ENCODE peak calls at places on chromosomes 12 and 14, in five cellular contexts. V is choroid plexus epithelial cell, S is mesendoderm, D is H7, F is dorsolateral prefrontal cortex. Z is an unnamed sample.

GRCh38 chr14:99348816-99349609 is 77.0 kb upstream of the BCL11B start:
- DNase-seq in F (no peak), V (no peak), S (no peak), D (peak), Z (no peak)

GRCh38 chr12:124586756-124587155 is 19.3 kb upstream of the NCOR2 start:
- DNase-seq in S (no peak), D (no peak), V (no peak), F (no peak), Z (no peak)

GRCh38 chr14:92780444-92780843 is 13.7 kb upstream of the GOLGA5 start:
- DNase-seq in V (peak), D (no peak), F (no peak), S (no peak), Z (no peak)

GRCh38 chr12:3456809-3457208 is 34.2 kb upstream of the PRMT8 start:
- DNase-seq in F (no peak), D (peak), V (no peak), S (peak), Z (no peak)

GRCh38 chr14:68584786-68585185 is 208.1 kb downstream of the ZFP36L1 start:
- DNase-seq in F (no peak), S (no peak), V (no peak), D (no peak), Z (no peak)

GRCh38 chr12:44286336-44286735 is 450.5 kb downstream of the TMEM117 start:
- DNase-seq in V (no peak), F (no peak), D (no peak), S (no peak), Z (peak)

GRCh38 chr14:88929656-88930436 is 105.4 kb downstream of the TTC8 start:
- DNase-seq in F (no peak), D (peak), S (peak), V (no peak), Z (no peak)

GRCh38 chr12:32400114-32400672 is 835 bp downstream of the FGD4 start:
- DNase-seq in S (peak), D (peak), F (no peak), V (peak), Z (no peak)

GRCh38 chr14:103802353-103802752 is 45.0 kb downstream of the PPP1R13B start:
- DNase-seq in D (no peak), S (no peak), F (no peak), V (no peak), Z (no peak)

GRCh38 chr12:47155457-47156166 is 75.9 kb upstream of the AMIGO2 start:
- DNase-seq in D (no peak), S (peak), F (no peak), V (no peak), Z (peak)

GRCh38 chr14:103391048-103391447 is 5.8 kb downstream of the MARK3 start:
- DNase-seq in V (peak), S (peak), F (peak), D (peak), Z (peak)

GRCh38 chr14:97878727-97879126 is 1081.5 kb downstream of the VRK1 start:
- DNase-seq in F (no peak), S (no peak), D (no peak), V (no peak), Z (peak)

GRCh38 chr14:105316968-105317498 is 2.5 kb downstream of the PACS2 start:
- DNase-seq in V (no peak), D (peak), S (no peak), F (no peak), Z (peak)

GRCh38 chr12:84738481-84738972 is 174.1 kb downstream of the SLC6A15 start:
- DNase-seq in D (no peak), S (no peak), F (no peak), V (peak), Z (peak)

GRCh38 chr12:9646794-9647622 is 22.5 kb upstream of the CLEC2D start:
- DNase-seq in V (peak), D (peak), S (peak), F (no peak), Z (peak)

GRCh38 chr12:71865166-71865713 is 25.7 kb downstream of the TBC1D15 start:
- DNase-seq in D (no peak), F (no peak), V (peak), S (peak), Z (peak)

GRCh38 chr12:75979181-75979580 is 52.4 kb downstream of the PHLDA1 start:
- DNase-seq in F (no peak), D (no peak), V (peak), S (no peak), Z (peak)

GRCh38 chr12:19461986-19462385 is 22.7 kb downstream of the AEBP2 start:
- DNase-seq in F (no peak), S (no peak), V (no peak), D (no peak), Z (no peak)

GRCh38 chr12:22700126-22700525 is 75.2 kb downstream of the ETNK1 start:
- DNase-seq in V (peak), F (no peak), D (no peak), S (peak), Z (no peak)

GRCh38 chr12:77049767-77050353 is 15.5 kb downstream of the E2F7 start:
- DNase-seq in S (peak), D (peak), F (no peak), V (peak), Z (peak)

GRCh38 chr14:65501328-65501727 is 88.8 kb downstream of the FUT8 start:
- DNase-seq in D (no peak), F (no peak), V (peak), S (no peak), Z (no peak)

GRCh38 chr12:105705765-105706164 is 375.3 kb downstream of the C12orf75 start:
- DNase-seq in F (peak), D (no peak), S (peak), V (peak), Z (peak)

GRCh38 chr14:68625366-68626090 is 167.3 kb downstream of the ZFP36L1 start:
- DNase-seq in V (no peak), S (no peak), D (no peak), F (no peak), Z (no peak)

GRCh38 chr14:105448706-105449111 is 25.9 kb upstream of the CRIP2 start:
- DNase-seq in V (peak), S (peak), F (peak), D (peak), Z (peak)

GRCh38 chr14:99515301-99516155 is 34.3 kb downstream of the CCNK start:
- DNase-seq in F (no peak), D (no peak), V (no peak), S (no peak), Z (no peak)

GRCh38 chr12:52200086-52200782 is 8.4 kb upstream of the KRT80 start:
- DNase-seq in V (no peak), S (peak), F (no peak), D (peak), Z (no peak)

GRCh38 chr12:48794870-48795269 is 6.0 kb upstream of the ADCY6 start:
- DNase-seq in V (no peak), S (peak), D (no peak), F (no peak), Z (peak)

GRCh38 chr12:91608562-91608961 is 425.9 kb upstream of the DCN start:
- DNase-seq in V (no peak), D (no peak), S (no peak), F (no peak), Z (peak)

GRCh38 chr12:12086975-12087692 is 16.4 kb downstream of the BCL2L14 start:
- DNase-seq in D (peak), V (no peak), S (peak), F (no peak), Z (no peak)

GRCh38 chr12:9940370-9940769 is 8.2 kb upstream of the CLEC2A start:
- DNase-seq in V (peak), S (no peak), D (peak), F (no peak), Z (peak)

GRCh38 chr14:82447586-82447985 is 913.9 kb upstream of the SEL1L start:
- DNase-seq in V (no peak), S (peak), D (peak), F (peak), Z (no peak)

GRCh38 chr12:103495158-103495782 is 498 bp downstream of the C12orf42 start:
- DNase-seq in V (no peak), F (no peak), S (peak), D (peak), Z (no peak)

GRCh38 chr14:37472906-37473305 is 122.1 kb downstream of the FOXA1 start:
- DNase-seq in V (no peak), F (no peak), S (peak), D (no peak), Z (no peak)

GRCh38 chr12:54546511-54546910 is 2.9 kb upstream of the PDE1B start:
- DNase-seq in V (no peak), D (no peak), F (no peak), S (no peak), Z (no peak)

GRCh38 chr12:54555670-54556257 is 6.4 kb downstream of the PDE1B start:
- DNase-seq in V (no peak), S (no peak), F (no peak), D (no peak), Z (no peak)

GRCh38 chr12:54544743-54545142 is 4.7 kb upstream of the PDE1B start:
- DNase-seq in S (no peak), V (no peak), D (no peak), F (no peak), Z (no peak)

DNA sequence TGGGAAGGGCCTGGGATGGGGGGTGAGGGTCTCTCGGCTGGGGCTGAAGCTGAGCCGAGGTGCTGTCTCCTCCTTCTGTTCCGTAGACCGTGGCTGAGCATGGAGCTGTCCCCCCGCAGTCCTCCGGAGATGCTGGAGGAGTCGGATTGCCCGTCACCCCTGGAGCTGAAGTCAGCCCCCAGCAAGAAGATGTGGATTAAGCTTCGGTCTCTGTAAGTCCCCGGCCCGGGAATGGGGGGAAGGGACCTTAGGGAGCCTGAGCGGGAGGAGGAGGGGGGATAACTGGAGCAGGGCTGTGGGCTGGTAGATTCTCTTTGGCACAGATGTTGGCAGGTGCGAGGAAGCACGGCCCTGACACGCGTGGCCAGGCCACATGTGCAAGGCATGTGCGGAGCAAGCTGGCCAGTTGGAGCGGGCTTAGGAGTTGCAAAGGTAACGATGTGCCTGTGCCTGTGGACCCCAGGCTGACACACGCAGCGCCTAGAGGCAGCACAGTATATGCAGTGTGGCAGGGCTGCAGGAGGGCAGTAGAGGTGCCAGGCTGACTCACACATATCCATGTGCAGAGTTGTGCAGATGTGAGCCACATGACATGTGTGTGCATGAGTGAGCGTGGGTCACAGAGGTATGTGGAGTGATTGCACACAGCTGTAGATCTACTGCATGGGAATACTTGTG is 512 bp downstream of the PDE1B start:
- DNase-seq in V (no peak), S (peak), D (no peak), F (peak), Z (peak)
- H3K4me3 ChIP-seq in V (peak), S (peak), D (peak), F (peak), Z (peak)

GRCh38 chr12:1527789-1528188 is 66.6 kb downstream of the FBXL14 start:
- DNase-seq in D (no peak), F (no peak), S (no peak), V (peak), Z (peak)
- H3K4me3 ChIP-seq in D (no peak), F (no peak), S (no peak), V (no peak), Z (no peak)

DNA sequence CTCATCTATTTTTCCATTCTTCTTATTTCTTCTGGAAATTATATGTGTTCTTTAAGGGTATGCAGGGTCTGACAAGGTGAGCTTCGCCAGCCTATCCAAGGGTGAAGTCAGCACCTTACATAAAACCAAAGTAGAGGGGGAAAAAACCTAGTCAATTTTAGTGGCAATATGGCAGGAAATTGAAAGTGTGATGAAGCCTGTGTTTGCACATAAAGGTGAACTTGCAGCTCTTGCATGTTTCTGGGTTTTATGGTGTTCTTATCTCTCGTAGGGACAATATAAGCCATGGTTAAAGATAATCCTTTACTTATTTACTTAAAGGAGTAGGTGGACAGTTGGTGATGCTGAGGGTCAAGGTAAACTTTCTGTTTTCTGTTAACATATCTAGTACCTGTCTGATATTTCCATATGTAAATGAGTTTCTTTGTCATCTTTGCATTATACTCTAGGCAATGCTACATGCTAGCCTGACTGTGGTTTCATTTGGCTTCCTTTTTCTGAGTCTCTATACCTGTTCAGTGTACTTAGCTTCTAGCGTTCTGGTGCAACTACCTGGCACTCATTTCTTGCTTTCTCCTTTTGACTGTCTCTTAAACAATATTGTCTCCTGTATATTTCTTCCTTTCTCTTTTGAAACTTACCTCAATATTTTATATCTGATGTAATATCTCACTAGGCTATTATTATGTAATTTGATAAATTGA is 32.9 kb downstream of the CCDC91 start:
- DNase-seq in V (no peak), F (no peak), S (no peak), D (no peak), Z (no peak)
- H3K4me3 ChIP-seq in V (no peak), F (no peak), S (no peak), D (no peak), Z (no peak)

GRCh38 chr12:14261096-14261495 is 104.4 kb upstream of the ATF7IP start:
- DNase-seq in S (peak), F (no peak), D (no peak), V (no peak), Z (no peak)

GRCh38 chr12:14259481-14260010 is 105.9 kb upstream of the ATF7IP start:
- DNase-seq in V (no peak), D (no peak), S (no peak), F (no peak), Z (no peak)

GRCh38 chr12:14261861-14262260 is 103.6 kb upstream of the ATF7IP start:
- DNase-seq in F (no peak), D (no peak), V (no peak), S (no peak), Z (no peak)

GRCh38 chr12:14258468-14258947 is 107.0 kb upstream of the ATF7IP start:
- DNase-seq in V (no peak), S (peak), F (no peak), D (no peak), Z (no peak)

GRCh38 chr12:14260011-14260993 is 105.2 kb upstream of the ATF7IP start:
- DNase-seq in S (peak), V (peak), F (peak), D (peak), Z (peak)
- H3K4me3 ChIP-seq in S (no peak), V (peak), F (peak), D (no peak), Z (peak)

DNA sequence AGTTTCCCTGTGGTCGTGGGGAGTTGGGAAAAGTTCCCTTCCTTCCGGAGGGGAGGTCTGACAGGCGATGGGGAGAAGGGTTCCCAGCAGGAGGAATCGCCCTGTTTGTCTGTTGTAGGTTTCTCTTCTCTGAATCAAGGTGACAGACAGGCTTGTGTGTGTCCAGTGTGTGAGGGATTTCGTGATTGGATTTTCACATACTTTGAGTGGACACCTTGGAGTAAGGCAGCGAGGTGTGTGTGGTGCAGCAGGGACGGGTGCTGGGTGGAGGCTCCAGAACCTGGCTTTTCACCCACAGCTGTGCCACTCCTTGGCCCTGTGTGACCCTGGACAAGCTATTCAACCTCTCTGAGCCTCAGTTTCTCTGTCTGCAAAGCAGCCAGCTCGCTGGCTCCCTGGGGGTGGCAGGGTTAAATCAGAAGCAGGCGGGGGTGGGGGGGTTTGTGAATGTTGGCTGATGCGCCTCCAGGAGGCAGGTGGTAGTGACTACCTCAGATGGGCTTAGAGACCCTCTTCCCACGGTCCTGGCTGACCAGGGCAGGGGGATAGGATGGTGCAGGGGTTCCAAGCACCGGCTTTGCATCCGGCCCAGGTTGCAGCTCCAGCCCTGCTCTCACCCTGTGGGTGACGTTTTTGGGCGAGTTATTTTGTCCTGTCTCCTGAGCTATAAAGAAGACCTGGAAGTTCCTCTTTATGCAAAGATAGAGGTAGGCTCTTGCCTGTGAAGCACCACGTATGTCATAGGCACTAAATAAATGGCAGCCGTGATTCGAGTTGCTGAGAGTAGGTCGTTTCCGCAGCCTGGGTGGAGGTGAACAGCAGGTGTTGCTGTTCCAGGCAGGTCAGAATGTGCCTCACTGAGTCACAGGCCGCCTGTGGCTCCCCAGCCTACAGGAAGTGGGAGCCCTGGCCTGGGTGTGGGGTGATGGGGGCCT is 687 bp downstream of the BDKRB2 start:
- DNase-seq in D (peak), F (no peak), S (no peak), V (no peak), Z (no peak)
- H3K4me3 ChIP-seq in D (peak), F (peak), S (peak), V (peak), Z (peak)

GRCh38 chr14:22850944-22851790 is 14.8 kb downstream of the MMP14 start:
- DNase-seq in F (peak), S (peak), V (peak), D (peak), Z (peak)
- H3K4me3 ChIP-seq in F (no peak), S (no peak), V (no peak), D (no peak), Z (peak)

DNA sequence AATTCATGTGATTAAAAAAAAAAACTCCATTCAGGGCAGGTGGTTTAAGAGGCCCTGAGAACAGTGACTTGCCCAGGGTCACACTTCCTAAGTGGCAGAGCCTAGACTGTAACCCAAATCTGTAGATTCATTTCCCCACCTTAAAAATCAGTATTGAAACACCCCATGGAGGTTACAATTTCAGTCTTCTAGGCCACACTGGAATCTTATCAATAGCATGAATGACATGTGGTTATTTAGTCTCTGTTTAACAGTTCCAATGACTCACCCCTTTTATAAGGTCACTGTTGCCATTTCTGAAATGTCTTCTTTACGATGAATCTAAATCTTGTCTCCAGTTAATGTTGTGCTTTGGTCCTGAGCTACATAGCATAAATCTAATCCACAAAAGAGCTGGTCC is 262.3 kb upstream of the GRIP1 start:
- DNase-seq in V (no peak), D (no peak), F (no peak), S (no peak), Z (no peak)
- H3K4me3 ChIP-seq in V (no peak), D (no peak), F (no peak), S (no peak), Z (no peak)

DNA sequence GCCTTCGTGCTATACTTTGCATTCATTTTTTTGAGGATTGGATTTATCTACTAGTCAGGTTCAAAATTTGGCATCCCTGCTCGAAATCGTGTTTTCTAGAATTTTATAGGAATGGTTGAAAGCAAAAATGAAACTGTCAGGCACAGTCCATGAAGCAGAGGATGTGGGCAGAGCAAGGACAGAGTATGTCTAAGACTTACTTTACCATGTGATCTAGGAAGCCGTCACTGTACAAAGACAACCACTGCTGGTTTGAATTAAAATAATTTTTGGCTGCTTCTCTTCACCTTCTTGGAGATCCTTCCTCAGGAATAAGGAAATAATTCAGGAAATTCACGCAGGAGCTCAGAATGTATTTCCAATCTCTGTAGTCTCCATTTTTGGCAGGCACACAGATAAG is 31.6 kb upstream of the SGPP1 start:
- DNase-seq in D (no peak), F (no peak), S (no peak), V (peak), Z (peak)
- H3K4me3 ChIP-seq in D (no peak), F (no peak), S (no peak), V (peak), Z (peak)

Z was measured in adipocyte.